ENCODE peak calls at places on chromosomes 13 and 19, in five cellular contexts. One of them, this sample, is unnamed.

GRCh38 chr13:60397693-60398437 is 845 bp downstream of the TDRD3 start:
- DNase-seq in DMS53: peak; percentile 67
- DNase-seq in M059J: peak; percentile 66
- DNase-seq in pulmonary artery endothelial cell: no peak
- DNase-seq in stimulated activated CD4-positive, alpha-beta T cell treated with anti-CD3 and anti-CD28 coated beads, Interleukin-4, amount 100 ng/mL, for 1 hour: peak; percentile 48
- DNase-seq in this sample: peak; percentile 65

GRCh38 chr19:2761876-2762782 is 20.9 kb downstream of the SGTA start:
- DNase-seq in DMS53: no peak
- DNase-seq in M059J: peak; percentile 33
- DNase-seq in pulmonary artery endothelial cell: no peak
- DNase-seq in stimulated activated CD4-positive, alpha-beta T cell treated with anti-CD3 and anti-CD28 coated beads, Interleukin-4, amount 100 ng/mL, for 1 hour: no peak
- DNase-seq in this sample: no peak

GRCh38 chr19:54653181-54653809 is 9.5 kb upstream of the LILRB4 start:
- DNase-seq in DMS53: peak; percentile 38
- DNase-seq in M059J: peak; percentile 38
- DNase-seq in pulmonary artery endothelial cell: no peak
- DNase-seq in stimulated activated CD4-positive, alpha-beta T cell treated with anti-CD3 and anti-CD28 coated beads, Interleukin-4, amount 100 ng/mL, for 1 hour: no peak
- DNase-seq in this sample: peak; percentile 59

GRCh38 chr19:50718255-50719118 is 1.1 kb downstream of the SHANK1 start:
- DNase-seq in DMS53: no peak
- DNase-seq in M059J: no peak
- DNase-seq in pulmonary artery endothelial cell: no peak
- DNase-seq in stimulated activated CD4-positive, alpha-beta T cell treated with anti-CD3 and anti-CD28 coated beads, Interleukin-4, amount 100 ng/mL, for 1 hour: peak; percentile 26
- DNase-seq in this sample: no peak

GRCh38 chr13:84654654-84655244 is 772.5 kb upstream of the SLITRK1 start:
- DNase-seq in DMS53: no peak
- DNase-seq in M059J: no peak
- DNase-seq in pulmonary artery endothelial cell: no peak
- DNase-seq in stimulated activated CD4-positive, alpha-beta T cell treated with anti-CD3 and anti-CD28 coated beads, Interleukin-4, amount 100 ng/mL, for 1 hour: no peak
- DNase-seq in this sample: no peak

GRCh38 chr13:24271611-24272451 is 37.5 kb upstream of the C1QTNF9 start:
- DNase-seq in DMS53: no peak
- DNase-seq in M059J: peak; percentile 73
- DNase-seq in pulmonary artery endothelial cell: peak; percentile 32
- DNase-seq in stimulated activated CD4-positive, alpha-beta T cell treated with anti-CD3 and anti-CD28 coated beads, Interleukin-4, amount 100 ng/mL, for 1 hour: peak; percentile 48
- DNase-seq in this sample: peak; percentile 65

GRCh38 chr13:112859817-112860190 is 109.2 kb upstream of the MCF2L start:
- DNase-seq in DMS53: peak; percentile 80
- DNase-seq in M059J: peak; percentile 63
- DNase-seq in pulmonary artery endothelial cell: peak; percentile 68
- DNase-seq in stimulated activated CD4-positive, alpha-beta T cell treated with anti-CD3 and anti-CD28 coated beads, Interleukin-4, amount 100 ng/mL, for 1 hour: no peak
- DNase-seq in this sample: peak; percentile 60

GRCh38 chr13:62702502-62702901 is 1286.9 kb upstream of the PCDH20 start:
- DNase-seq in DMS53: peak; percentile 3
- DNase-seq in M059J: no peak
- DNase-seq in pulmonary artery endothelial cell: no peak
- DNase-seq in stimulated activated CD4-positive, alpha-beta T cell treated with anti-CD3 and anti-CD28 coated beads, Interleukin-4, amount 100 ng/mL, for 1 hour: no peak
- DNase-seq in this sample: no peak

GRCh38 chr19:35039881-35040456 is 1.6 kb upstream of the HPN start:
- DNase-seq in DMS53: peak; percentile 66
- DNase-seq in M059J: no peak
- DNase-seq in pulmonary artery endothelial cell: no peak
- DNase-seq in stimulated activated CD4-positive, alpha-beta T cell treated with anti-CD3 and anti-CD28 coated beads, Interleukin-4, amount 100 ng/mL, for 1 hour: no peak
- DNase-seq in this sample: no peak

GRCh38 chr19:54172764-54173699 is at the start of gene TMC4:
- DNase-seq in DMS53: peak; percentile 97
- DNase-seq in M059J: peak; percentile 68
- DNase-seq in pulmonary artery endothelial cell: no peak
- DNase-seq in stimulated activated CD4-positive, alpha-beta T cell treated with anti-CD3 and anti-CD28 coated beads, Interleukin-4, amount 100 ng/mL, for 1 hour: no peak
- DNase-seq in this sample: no peak

GRCh38 chr13:73467103-73467502 is 408.3 kb downstream of the KLF5 start:
- DNase-seq in DMS53: no peak
- DNase-seq in M059J: peak; percentile 12
- DNase-seq in pulmonary artery endothelial cell: no peak
- DNase-seq in stimulated activated CD4-positive, alpha-beta T cell treated with anti-CD3 and anti-CD28 coated beads, Interleukin-4, amount 100 ng/mL, for 1 hour: no peak
- DNase-seq in this sample: no peak

GRCh38 chr19:39645800-39646411 is 9.8 kb upstream of the LGALS16 start:
- DNase-seq in DMS53: peak; percentile 21
- DNase-seq in M059J: peak; percentile 22
- DNase-seq in pulmonary artery endothelial cell: no peak
- DNase-seq in stimulated activated CD4-positive, alpha-beta T cell treated with anti-CD3 and anti-CD28 coated beads, Interleukin-4, amount 100 ng/mL, for 1 hour: peak; percentile 19
- DNase-seq in this sample: no peak

GRCh38 chr19:1364070-1364719 is 19.5 kb upstream of the NDUFS7 start:
- DNase-seq in DMS53: no peak
- DNase-seq in M059J: no peak
- DNase-seq in pulmonary artery endothelial cell: no peak
- DNase-seq in stimulated activated CD4-positive, alpha-beta T cell treated with anti-CD3 and anti-CD28 coated beads, Interleukin-4, amount 100 ng/mL, for 1 hour: no peak
- DNase-seq in this sample: peak; percentile 75

GRCh38 chr13:99864627-99864990 is 107.0 kb downstream of the ZIC5 start:
- DNase-seq in DMS53: no peak
- DNase-seq in M059J: no peak
- DNase-seq in pulmonary artery endothelial cell: no peak
- DNase-seq in stimulated activated CD4-positive, alpha-beta T cell treated with anti-CD3 and anti-CD28 coated beads, Interleukin-4, amount 100 ng/mL, for 1 hour: no peak
- DNase-seq in this sample: no peak

GRCh38 chr13:93450226-93450625 is 223.6 kb downstream of the GPC6 start:
- DNase-seq in DMS53: no peak
- DNase-seq in M059J: no peak
- DNase-seq in pulmonary artery endothelial cell: no peak
- DNase-seq in stimulated activated CD4-positive, alpha-beta T cell treated with anti-CD3 and anti-CD28 coated beads, Interleukin-4, amount 100 ng/mL, for 1 hour: no peak
- DNase-seq in this sample: no peak

GRCh38 chr13:69946443-69946955 is 161.1 kb upstream of the ATXN8OS start:
- DNase-seq in DMS53: no peak
- DNase-seq in M059J: no peak
- DNase-seq in pulmonary artery endothelial cell: no peak
- DNase-seq in stimulated activated CD4-positive, alpha-beta T cell treated with anti-CD3 and anti-CD28 coated beads, Interleukin-4, amount 100 ng/mL, for 1 hour: no peak
- DNase-seq in this sample: no peak

GRCh38 chr19:32869369-32870153 is at the start of gene SLC7A9:
- DNase-seq in DMS53: peak; percentile 72
- DNase-seq in M059J: no peak
- DNase-seq in pulmonary artery endothelial cell: no peak
- DNase-seq in stimulated activated CD4-positive, alpha-beta T cell treated with anti-CD3 and anti-CD28 coated beads, Interleukin-4, amount 100 ng/mL, for 1 hour: no peak
- DNase-seq in this sample: no peak

GRCh38 chr13:28449826-28450773 is 44.8 kb downstream of the FLT1 start:
- DNase-seq in DMS53: no peak
- DNase-seq in M059J: peak; percentile 56
- DNase-seq in pulmonary artery endothelial cell: no peak
- DNase-seq in stimulated activated CD4-positive, alpha-beta T cell treated with anti-CD3 and anti-CD28 coated beads, Interleukin-4, amount 100 ng/mL, for 1 hour: no peak
- DNase-seq in this sample: peak; percentile 14

GRCh38 chr13:59356607-59357006 is 807.1 kb downstream of the DIAPH3 start:
- DNase-seq in DMS53: peak; percentile 1
- DNase-seq in M059J: no peak
- DNase-seq in pulmonary artery endothelial cell: peak; percentile 82
- DNase-seq in stimulated activated CD4-positive, alpha-beta T cell treated with anti-CD3 and anti-CD28 coated beads, Interleukin-4, amount 100 ng/mL, for 1 hour: no peak
- DNase-seq in this sample: no peak

GRCh38 chr19:46372901-46373572 is 26.1 kb downstream of the PPP5C start:
- DNase-seq in DMS53: no peak
- DNase-seq in M059J: peak; percentile 61
- DNase-seq in pulmonary artery endothelial cell: no peak
- DNase-seq in stimulated activated CD4-positive, alpha-beta T cell treated with anti-CD3 and anti-CD28 coated beads, Interleukin-4, amount 100 ng/mL, for 1 hour: no peak
- DNase-seq in this sample: no peak

GRCh38 chr19:15532779-15533521 is 24.6 kb downstream of the CYP4F22 start:
- DNase-seq in DMS53: no peak
- DNase-seq in M059J: peak; percentile 15
- DNase-seq in pulmonary artery endothelial cell: no peak
- DNase-seq in stimulated activated CD4-positive, alpha-beta T cell treated with anti-CD3 and anti-CD28 coated beads, Interleukin-4, amount 100 ng/mL, for 1 hour: no peak
- DNase-seq in this sample: no peak

GRCh38 chr19:6556480-6556879 is 25.7 kb downstream of the TNFSF9 start:
- DNase-seq in DMS53: no peak
- DNase-seq in M059J: peak; percentile 76
- DNase-seq in pulmonary artery endothelial cell: no peak
- DNase-seq in stimulated activated CD4-positive, alpha-beta T cell treated with anti-CD3 and anti-CD28 coated beads, Interleukin-4, amount 100 ng/mL, for 1 hour: no peak
- DNase-seq in this sample: peak; percentile 31

GRCh38 chr19:19485161-19485997 is 30.0 kb downstream of the TSSK6 start:
- DNase-seq in DMS53: no peak
- DNase-seq in M059J: no peak
- DNase-seq in pulmonary artery endothelial cell: no peak
- DNase-seq in stimulated activated CD4-positive, alpha-beta T cell treated with anti-CD3 and anti-CD28 coated beads, Interleukin-4, amount 100 ng/mL, for 1 hour: no peak
- DNase-seq in this sample: no peak

GRCh38 chr19:15379996-15380647 is 535 bp upstream of the AKAP8 start:
- DNase-seq in DMS53: peak; percentile 86
- DNase-seq in M059J: peak; percentile 75
- DNase-seq in pulmonary artery endothelial cell: no peak
- DNase-seq in stimulated activated CD4-positive, alpha-beta T cell treated with anti-CD3 and anti-CD28 coated beads, Interleukin-4, amount 100 ng/mL, for 1 hour: no peak
- DNase-seq in this sample: peak; percentile 65

GRCh38 chr13:113283904-113284303 is 13.1 kb upstream of the LAMP1 start:
- DNase-seq in DMS53: no peak
- DNase-seq in M059J: no peak
- DNase-seq in pulmonary artery endothelial cell: no peak
- DNase-seq in stimulated activated CD4-positive, alpha-beta T cell treated with anti-CD3 and anti-CD28 coated beads, Interleukin-4, amount 100 ng/mL, for 1 hour: no peak
- DNase-seq in this sample: no peak

GRCh38 chr19:18580311-18580710 is 8.3 kb upstream of the REX1BD start:
- DNase-seq in DMS53: no peak
- DNase-seq in M059J: no peak
- DNase-seq in pulmonary artery endothelial cell: no peak
- DNase-seq in stimulated activated CD4-positive, alpha-beta T cell treated with anti-CD3 and anti-CD28 coated beads, Interleukin-4, amount 100 ng/mL, for 1 hour: no peak
- DNase-seq in this sample: no peak

GRCh38 chr19:662207-662961 is 630 bp downstream of the RNF126 start:
- DNase-seq in DMS53: peak; percentile 75
- DNase-seq in M059J: peak; percentile 57
- DNase-seq in pulmonary artery endothelial cell: no peak
- DNase-seq in stimulated activated CD4-positive, alpha-beta T cell treated with anti-CD3 and anti-CD28 coated beads, Interleukin-4, amount 100 ng/mL, for 1 hour: peak; percentile 75
- DNase-seq in this sample: peak; percentile 87

GRCh38 chr13:106530209-106530906 is 5.1 kb downstream of the EFNB2 start:
- DNase-seq in DMS53: peak; percentile 5
- DNase-seq in M059J: no peak
- DNase-seq in pulmonary artery endothelial cell: no peak
- DNase-seq in stimulated activated CD4-positive, alpha-beta T cell treated with anti-CD3 and anti-CD28 coated beads, Interleukin-4, amount 100 ng/mL, for 1 hour: no peak
- DNase-seq in this sample: no peak